ENCODE peak calls at places on chromosomes 12 and 14, in nine cellular contexts. L is Caco-2, H is tibial artery, R is ovary, M is cardiac muscle cell, K is iPS DF 6.9, N is IMR-90, A is keratinocyte, F is neural progenitor cell. Y is an unnamed sample. For H3K4me1 and H3K9me3, the result is how much of the 10 kb centered on the place peaks cover.

GRCh38 chr12:42893802-42894201 is 304.3 kb upstream of the PRICKLE1 start:
- DNase-seq in L (no peak), H (no peak), R (no peak), M (no peak), K (no peak), N (peak), A (no peak), F (no peak), Y (no peak)

GRCh38 chr14:24938593-24938992 is 111.4 kb downstream of the STXBP6 start:
- DNase-seq in L (no peak), H (no peak), R (no peak), M (no peak), K (no peak), N (peak), A (no peak), F (peak), Y (no peak)

GRCh38 chr14:39339003-39339402 is 93.2 kb downstream of the FBXO33 start:
- DNase-seq in L (peak), H (no peak), R (no peak), M (peak), K (peak), N (no peak), A (no peak), F (peak), Y (no peak)

GRCh38 chr14:54451178-54451601 is 10.0 kb upstream of the CNIH1 start:
- DNase-seq in L (no peak), H (no peak), R (no peak), M (no peak), K (no peak), N (no peak), A (no peak), F (no peak), Y (no peak)

GRCh38 chr12:47082283-47082962 is 2.7 kb upstream of the AMIGO2 start:
- DNase-seq in L (no peak), H (no peak), R (no peak), M (no peak), K (no peak), N (no peak), A (no peak), F (no peak), Y (no peak)

GRCh38 chr12:132182711-132183365 is 38.6 kb downstream of the NOC4L start:
- DNase-seq in L (no peak), H (no peak), R (no peak), M (no peak), K (no peak), N (no peak), A (no peak), F (no peak), Y (no peak)

GRCh38 chr12:100185361-100185894 is 15.2 kb upstream of the ACTR6 start:
- DNase-seq in L (no peak), H (no peak), R (no peak), M (no peak), K (no peak), N (no peak), A (no peak), F (no peak), Y (no peak)

GRCh38 chr14:94306047-94306978 is 13.2 kb upstream of the SERPINA10 start:
- DNase-seq in L (no peak), H (no peak), R (no peak), M (no peak), K (no peak), N (no peak), A (no peak), F (peak), Y (no peak)

GRCh38 chr12:89353188-89353822 is 1.0 kb upstream of the DUSP6 start:
- DNase-seq in L (peak), H (peak), R (peak), M (peak), K (no peak), N (peak), A (no peak), F (peak), Y (peak)

GRCh38 chr14:74531467-74531866 is 37.9 kb downstream of the ISCA2 start:
- DNase-seq in L (peak), H (no peak), R (no peak), M (peak), K (peak), N (peak), A (no peak), F (peak), Y (no peak)

GRCh38 chr12:88142610-88142991 is 494 bp downstream of the TMTC3 start:
- DNase-seq in L (peak), H (no peak), R (no peak), M (peak), K (no peak), N (no peak), A (no peak), F (peak), Y (no peak)

GRCh38 chr12:129873458-129873857 is 30.4 kb downstream of the TMEM132D start:
- DNase-seq in L (no peak), H (no peak), R (no peak), M (no peak), K (no peak), N (no peak), A (no peak), F (peak), Y (no peak)

GRCh38 chr14:56816575-56817391 is 6.5 kb upstream of the OTX2 start:
- DNase-seq in L (no peak), H (no peak), R (no peak), M (peak), K (no peak), N (no peak), A (no peak), F (peak), Y (peak)

GRCh38 chr14:53953002-53953827 is 3.4 kb downstream of the BMP4 start:
- DNase-seq in L (peak), H (peak), R (peak), M (peak), K (no peak), N (peak), A (no peak), F (peak), Y (peak)

GRCh38 chr14:33271891-33272290 is 333.2 kb downstream of the NPAS3 start:
- DNase-seq in L (no peak), H (no peak), R (no peak), M (no peak), K (no peak), N (no peak), A (no peak), F (no peak), Y (no peak)

GRCh38 chr12:1353451-1353850 is 240.9 kb downstream of the FBXL14 start:
- DNase-seq in L (no peak), H (no peak), R (no peak), M (no peak), K (no peak), N (no peak), A (no peak), F (no peak), Y (peak)

GRCh38 chr12:1731019-1731687 is 40.3 kb downstream of the ADIPOR2 start:
- DNase-seq in L (no peak), H (no peak), R (no peak), M (no peak), K (no peak), N (no peak), A (no peak), F (no peak), Y (no peak)

GRCh38 chr12:49549735-49550710 is 11.2 kb downstream of the KCNH3 start:
- DNase-seq in L (no peak), H (no peak), R (no peak), M (no peak), K (no peak), N (no peak), A (no peak), F (no peak), Y (no peak)

GRCh38 chr14:42872775-42873174 is 1266.1 kb downstream of the LRFN5 start:
- DNase-seq in L (no peak), H (no peak), R (no peak), M (no peak), K (no peak), N (no peak), A (no peak), F (no peak), Y (peak)

GRCh38 chr12:130799051-130799450 is 40.0 kb downstream of the STX2 start:
- DNase-seq in L (no peak), H (no peak), R (no peak), M (no peak), K (no peak), N (peak), A (peak), F (no peak), Y (no peak)

GRCh38 chr14:95478309-95478708 is 38.1 kb downstream of the SYNE3 start:
- DNase-seq in L (no peak), H (no peak), R (no peak), M (no peak), K (no peak), N (no peak), A (no peak), F (no peak), Y (no peak)

GRCh38 chr14:99522457-99522891 is 41.3 kb downstream of the CCNK start:
- DNase-seq in L (peak), H (no peak), R (peak), M (no peak), K (no peak), N (peak), A (no peak), F (peak), Y (peak)

GRCh38 chr14:34817768-34818167 is 57.4 kb downstream of the BAZ1A start:
- DNase-seq in L (no peak), H (no peak), R (no peak), M (no peak), K (no peak), N (no peak), A (no peak), F (no peak), Y (no peak)

GRCh38 chr12:78004451-78005093 is 173.9 kb downstream of the NAV3 start:
- DNase-seq in L (no peak), H (no peak), R (no peak), M (no peak), K (no peak), N (no peak), A (no peak), F (no peak), Y (no peak)

GRCh38 chr14:97301931-97302559 is 504.9 kb downstream of the VRK1 start:
- DNase-seq in L (no peak), H (no peak), R (no peak), M (no peak), K (no peak), N (no peak), A (peak), F (peak), Y (no peak)

GRCh38 chr12:57753938-57754337 is 965 bp upstream of the MARCHF9 start:
- DNase-seq in L (no peak), H (no peak), R (no peak), M (no peak), K (no peak), N (no peak), A (no peak), F (no peak), Y (no peak)

GRCh38 chr14:74402264-74403251 is 23.5 kb downstream of the SYNDIG1L start:
- DNase-seq in L (no peak), H (peak), R (no peak), M (peak), K (no peak), N (no peak), A (no peak), F (no peak), Y (no peak)

GRCh38 chr12:95549392-95550084 is 1.7 kb downstream of the USP44 start:
- DNase-seq in L (no peak), H (no peak), R (no peak), M (no peak), K (no peak), N (no peak), A (no peak), F (no peak), Y (no peak)

GRCh38 chr14:105411985-105412767 is 7.5 kb upstream of the MTA1 start:
- DNase-seq in L (no peak), H (no peak), R (peak), M (no peak), K (no peak), N (no peak), A (no peak), F (no peak), Y (no peak)

GRCh38 chr14:87877877-87878276 is 115.1 kb downstream of the GALC start:
- DNase-seq in L (no peak), H (no peak), R (no peak), M (no peak), K (no peak), N (no peak), A (peak), F (no peak), Y (no peak)

GRCh38 chr12:122099856-122100255 is 21.3 kb downstream of the MLXIP start:
- DNase-seq in L (no peak), H (no peak), R (no peak), M (no peak), K (no peak), N (no peak), A (no peak), F (no peak), Y (no peak)

GRCh38 chr14:24056800-24057184 is 5.0 kb downstream of the CARMIL3 start:
- DNase-seq in L (no peak), H (peak), R (no peak), M (no peak), K (no peak), N (no peak), A (no peak), F (no peak), Y (no peak)

GRCh38 chr14:36625014-36625413 is 36.6 kb upstream of the PAX9 start:
- DNase-seq in L (no peak), H (no peak), R (no peak), M (no peak), K (no peak), N (no peak), A (no peak), F (no peak), Y (no peak)

GRCh38 chr14:101126376-101127130 is 223.0 kb upstream of the RTL1 start:
- DNase-seq in L (no peak), H (no peak), R (no peak), M (no peak), K (no peak), N (no peak), A (no peak), F (no peak), Y (no peak)

DNA sequence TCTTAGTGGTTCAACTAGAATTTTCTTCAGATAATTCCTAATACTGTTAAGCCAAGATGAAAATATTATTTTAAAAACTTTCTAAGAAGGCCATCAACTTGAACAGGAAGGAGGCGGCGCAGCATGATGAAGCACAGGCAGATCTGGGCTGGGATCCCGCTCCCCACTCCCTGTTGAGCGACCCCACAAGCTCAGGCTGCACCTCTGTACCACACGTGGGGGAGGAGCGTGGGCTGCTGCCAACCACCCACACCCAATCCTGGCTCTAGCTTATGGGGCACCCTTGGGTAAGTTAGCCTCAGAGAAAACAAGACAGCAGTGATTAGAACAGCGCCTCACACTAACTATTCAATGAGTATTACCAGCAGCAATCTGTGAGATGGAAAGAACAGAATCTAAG is 6.0 kb downstream of the MTERF2 start:
- DNase-seq in L (no peak), H (no peak), R (peak), M (no peak), K (no peak), N (no peak), A (no peak), F (no peak), Y (no peak)
- H3K4me1 ChIP-seq in L (under half), H (under half), R (under half), M (under half), K (under half), N (under half), A (under half), F (under half), Y (under half)

GRCh38 chr12:124385219-124385969 is 90.5 kb downstream of the RFLNA start:
- DNase-seq in L (no peak), H (no peak), R (no peak), M (no peak), K (no peak), N (peak), A (no peak), F (no peak), Y (no peak)

GRCh38 chr12:124387510-124387855 is 92.6 kb downstream of the RFLNA start:
- DNase-seq in L (no peak), H (peak), R (peak), M (no peak), K (no peak), N (no peak), A (no peak), F (no peak), Y (no peak)

GRCh38 chr12:124384299-124384894 is 89.5 kb downstream of the RFLNA start:
- DNase-seq in L (no peak), H (no peak), R (no peak), M (no peak), K (no peak), N (no peak), A (no peak), F (no peak), Y (no peak)

GRCh38 chr12:124386661-124387509 is 92.0 kb downstream of the RFLNA start:
- DNase-seq in L (no peak), H (no peak), R (no peak), M (no peak), K (no peak), N (no peak), A (no peak), F (no peak), Y (no peak)

GRCh38 chr12:124386059-124386458 is 91.2 kb downstream of the RFLNA start:
- DNase-seq in L (no peak), H (no peak), R (peak), M (no peak), K (no peak), N (no peak), A (no peak), F (no peak), Y (no peak)
- H3K4me3 ChIP-seq in L (no peak), H (peak), R (no peak), M (no peak), K (no peak), N (no peak), A (no peak), F (no peak), Y (no peak)

DNA sequence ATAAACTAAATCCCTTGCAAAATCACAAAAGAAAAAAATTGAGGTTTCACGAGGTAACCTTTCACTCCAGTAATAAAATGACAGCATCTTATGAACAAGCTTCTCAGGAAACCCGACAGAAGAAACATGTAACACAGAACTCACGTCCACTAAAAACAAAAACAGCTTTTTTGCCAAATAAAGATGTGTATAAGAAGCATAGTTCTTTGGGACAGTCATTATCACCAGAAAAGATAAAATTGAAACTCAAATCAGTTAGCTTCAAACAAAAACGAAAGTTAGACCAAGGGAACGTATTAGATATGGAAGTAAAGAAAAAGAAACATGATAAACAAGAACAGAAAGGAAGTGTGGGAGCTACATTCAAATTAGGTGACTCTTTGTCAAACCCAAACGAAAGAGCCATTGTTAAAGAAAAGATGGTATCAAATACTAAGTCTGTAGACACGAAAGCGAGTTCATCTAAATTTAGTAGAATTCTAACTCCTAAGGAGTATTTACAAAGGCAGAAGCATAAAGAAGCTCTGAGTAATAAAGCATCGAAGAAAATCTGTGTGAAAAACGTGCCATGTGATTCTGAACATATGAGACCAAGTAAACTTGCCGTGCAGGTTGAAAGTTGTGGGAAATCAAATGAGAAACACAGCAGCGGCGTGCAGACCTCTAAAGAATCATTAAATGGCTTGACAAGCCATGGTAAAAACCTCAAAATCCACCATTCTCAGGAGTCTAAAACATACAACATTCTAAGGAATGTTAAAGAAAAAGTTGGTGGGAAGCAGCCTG is 25.8 kb downstream of the RESF1 start:
- DNase-seq in L (no peak), H (no peak), R (no peak), M (no peak), K (no peak), N (no peak), A (no peak), F (no peak), Y (no peak)
- H3K9me3 ChIP-seq in L (half or more), H (under half), R (under half), M (under half), K (under half), N (under half), A (under half), F (under half), Y (under half)

GRCh38 chr12:27560126-27560525 is 36.1 kb downstream of the PPFIBP1 start:
- DNase-seq in L (no peak), H (no peak), R (no peak), M (no peak), K (no peak), N (no peak), A (no peak), F (no peak), Y (no peak)
- H3K4me1 ChIP-seq in L (under half), H (under half), R (under half), M (under half), K (under half), N (under half), A (half or more), F (under half), Y (under half)

GRCh38 chr12:79692249-79692619 is 1.5 kb upstream of the PAWR start:
- DNase-seq in L (no peak), H (no peak), R (no peak), M (no peak), K (no peak), N (peak), A (no peak), F (no peak), Y (no peak)
- H3K4me3 ChIP-seq in L (peak), H (peak), R (no peak), M (peak), K (peak), N (peak), A (peak), F (peak), Y (no peak)

DNA sequence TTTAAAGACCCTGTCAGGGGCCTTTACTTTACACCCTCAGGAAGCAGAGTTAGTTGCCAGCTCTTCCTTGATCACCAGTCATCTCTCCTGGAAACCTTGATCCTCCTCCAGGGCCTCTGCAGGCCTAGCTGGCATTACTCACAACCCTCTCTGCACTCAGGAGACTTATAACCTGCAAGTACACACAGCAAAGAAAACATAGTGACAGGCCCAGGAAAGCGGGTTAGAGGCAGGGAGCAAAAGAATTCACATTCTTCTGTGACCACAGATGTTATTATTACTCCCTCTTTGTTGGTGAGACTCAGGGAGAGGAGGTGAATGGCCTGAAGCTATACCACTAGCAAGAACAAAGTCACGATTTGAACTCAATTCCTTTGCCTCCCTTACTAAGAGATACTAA is 87.4 kb downstream of the OR11H12 start:
- DNase-seq in L (no peak), H (no peak), R (no peak), M (no peak), K (no peak), N (no peak), A (no peak), F (no peak), Y (no peak)
- H3K9me3 ChIP-seq in L (under half), H (under half), R (under half), M (under half), K (under half), N (under half), A (under half), F (under half), Y (under half)

GRCh38 chr14:103334644-103335603 is 887 bp downstream of the EIF5 start:
- DNase-seq in L (peak), H (peak), R (peak), M (peak), K (no peak), N (peak), A (no peak), F (peak), Y (no peak)
- H3K4me1 ChIP-seq in L (under half), H (under half), R (under half), M (under half), K (under half), N (under half), A (under half), F (under half), Y (under half)